ENCODE peak calls at places on chromosomes 7 and 10, in five cellular contexts. One of them, this sample, is unnamed.

GRCh38 chr7:500521-501420 is 18.9 kb downstream of the PDGFA start:
- DNase-seq in sigmoid colon: peak; percentile 61
- DNase-seq in kidney: peak; percentile 64
- DNase-seq in IMR-90: no peak
- DNase-seq in prostate gland: no peak
- DNase-seq in this sample: no peak

GRCh38 chr10:18918545-18918944 is 130.1 kb upstream of the MALRD1 start:
- DNase-seq in sigmoid colon: no peak
- DNase-seq in kidney: no peak
- DNase-seq in IMR-90: peak; percentile 98
- DNase-seq in prostate gland: no peak
- DNase-seq in this sample: peak; percentile 23

GRCh38 chr10:82245906-82246305 is 370.9 kb downstream of the NRG3 start:
- DNase-seq in sigmoid colon: no peak
- DNase-seq in kidney: no peak
- DNase-seq in IMR-90: no peak
- DNase-seq in prostate gland: no peak
- DNase-seq in this sample: no peak

GRCh38 chr7:5045558-5046396 is at the start of gene RBAK:
- DNase-seq in sigmoid colon: peak; percentile 98
- DNase-seq in kidney: peak; percentile 98
- DNase-seq in IMR-90: peak; percentile 95
- DNase-seq in prostate gland: peak; percentile 80
- DNase-seq in this sample: peak; percentile 96

GRCh38 chr10:32205666-32206065 is 141.3 kb downstream of the EPC1 start:
- DNase-seq in sigmoid colon: no peak
- DNase-seq in kidney: no peak
- DNase-seq in IMR-90: peak; percentile 44
- DNase-seq in prostate gland: no peak
- DNase-seq in this sample: peak; percentile 20

GRCh38 chr7:19519443-19519977 is 189.3 kb downstream of the POLR1F start:
- DNase-seq in sigmoid colon: no peak
- DNase-seq in kidney: no peak
- DNase-seq in IMR-90: no peak
- DNase-seq in prostate gland: no peak
- DNase-seq in this sample: peak; percentile 44

GRCh38 chr10:84198206-84198915 is 4.0 kb downstream of the CDHR1 start:
- DNase-seq in sigmoid colon: no peak
- DNase-seq in kidney: no peak
- DNase-seq in IMR-90: no peak
- DNase-seq in prostate gland: no peak
- DNase-seq in this sample: no peak

GRCh38 chr7:30654296-30655090 is 27.8 kb downstream of the CRHR2 start:
- DNase-seq in sigmoid colon: peak; percentile 47
- DNase-seq in kidney: peak; percentile 45
- DNase-seq in IMR-90: no peak
- DNase-seq in prostate gland: no peak
- DNase-seq in this sample: no peak

GRCh38 chr7:47375590-47375989 is 206.3 kb downstream of the TNS3 start:
- DNase-seq in sigmoid colon: peak; percentile 19
- DNase-seq in kidney: no peak
- DNase-seq in IMR-90: peak; percentile 26
- DNase-seq in prostate gland: no peak
- DNase-seq in this sample: peak; percentile 24

GRCh38 chr7:3943779-3944520 is 642.9 kb downstream of the SDK1 start:
- DNase-seq in sigmoid colon: no peak
- DNase-seq in kidney: no peak
- DNase-seq in IMR-90: no peak
- DNase-seq in prostate gland: no peak
- DNase-seq in this sample: no peak

GRCh38 chr7:122577449-122578003 is 121.4 kb downstream of the RNF133 start:
- DNase-seq in sigmoid colon: no peak
- DNase-seq in kidney: no peak
- DNase-seq in IMR-90: no peak
- DNase-seq in prostate gland: no peak
- DNase-seq in this sample: no peak

GRCh38 chr10:94006591-94007550 is 13.1 kb downstream of the PLCE1 start:
- DNase-seq in sigmoid colon: no peak
- DNase-seq in kidney: no peak
- DNase-seq in IMR-90: peak; percentile 78
- DNase-seq in prostate gland: no peak
- DNase-seq in this sample: peak; percentile 82

GRCh38 chr7:945556-946255 is 8.8 kb downstream of the ADAP1 start:
- DNase-seq in sigmoid colon: peak; percentile 60
- DNase-seq in kidney: peak; percentile 98
- DNase-seq in IMR-90: no peak
- DNase-seq in prostate gland: peak; percentile 85
- DNase-seq in this sample: no peak

GRCh38 chr10:100560248-100560647 is 24.5 kb downstream of the HIF1AN start:
- DNase-seq in sigmoid colon: no peak
- DNase-seq in kidney: no peak
- DNase-seq in IMR-90: no peak
- DNase-seq in prostate gland: no peak
- DNase-seq in this sample: no peak

GRCh38 chr10:112815238-112816032 is 134.6 kb upstream of the TCF7L2 start:
- DNase-seq in sigmoid colon: no peak
- DNase-seq in kidney: peak; percentile 21
- DNase-seq in IMR-90: peak; percentile 67
- DNase-seq in prostate gland: no peak
- DNase-seq in this sample: peak; percentile 54

GRCh38 chr10:114303556-114303955 is 64.5 kb downstream of the VWA2 start:
- DNase-seq in sigmoid colon: peak; percentile 60
- DNase-seq in kidney: peak; percentile 53
- DNase-seq in IMR-90: no peak
- DNase-seq in prostate gland: no peak
- DNase-seq in this sample: no peak

GRCh38 chr10:86252573-86252972 is 114.0 kb downstream of the GRID1 start:
- DNase-seq in sigmoid colon: no peak
- DNase-seq in kidney: no peak
- DNase-seq in IMR-90: no peak
- DNase-seq in prostate gland: no peak
- DNase-seq in this sample: no peak

GRCh38 chr10:9605231-9605630 is 1412.4 kb upstream of the CELF2 start:
- DNase-seq in sigmoid colon: no peak
- DNase-seq in kidney: no peak
- DNase-seq in IMR-90: no peak
- DNase-seq in prostate gland: no peak
- DNase-seq in this sample: no peak

GRCh38 chr7:90804370-90804769 is 208.2 kb downstream of the CDK14 start:
- DNase-seq in sigmoid colon: no peak
- DNase-seq in kidney: no peak
- DNase-seq in IMR-90: peak; percentile 46
- DNase-seq in prostate gland: no peak
- DNase-seq in this sample: no peak

GRCh38 chr10:15158972-15159371 is 9.5 kb downstream of the NMT2 start:
- DNase-seq in sigmoid colon: no peak
- DNase-seq in kidney: no peak
- DNase-seq in IMR-90: no peak
- DNase-seq in prostate gland: no peak
- DNase-seq in this sample: no peak

GRCh38 chr10:121596668-121597503 is 1.4 kb downstream of the FGFR2 start:
- DNase-seq in sigmoid colon: peak; percentile 85
- DNase-seq in kidney: peak; percentile 83
- DNase-seq in IMR-90: no peak
- DNase-seq in prostate gland: peak; percentile 78
- DNase-seq in this sample: no peak

GRCh38 chr10:27695704-27696103 is 49.9 kb downstream of the MKX start:
- DNase-seq in sigmoid colon: no peak
- DNase-seq in kidney: no peak
- DNase-seq in IMR-90: no peak
- DNase-seq in prostate gland: no peak
- DNase-seq in this sample: no peak

GRCh38 chr10:77732213-77733003 is 94.8 kb upstream of the KCNMA1 start:
- DNase-seq in sigmoid colon: no peak
- DNase-seq in kidney: no peak
- DNase-seq in IMR-90: no peak
- DNase-seq in prostate gland: no peak
- DNase-seq in this sample: no peak

GRCh38 chr10:99937630-99938029 is 72.1 kb downstream of the DNMBP start:
- DNase-seq in sigmoid colon: no peak
- DNase-seq in kidney: no peak
- DNase-seq in IMR-90: no peak
- DNase-seq in prostate gland: no peak
- DNase-seq in this sample: no peak

GRCh38 chr10:16519908-16520861 is 1.5 kb downstream of the C1QL3 start:
- DNase-seq in sigmoid colon: no peak
- DNase-seq in kidney: no peak
- DNase-seq in IMR-90: no peak
- DNase-seq in prostate gland: no peak
- DNase-seq in this sample: no peak

GRCh38 chr10:16518822-16519221 is 2.9 kb downstream of the C1QL3 start:
- DNase-seq in sigmoid colon: no peak
- DNase-seq in kidney: no peak
- DNase-seq in IMR-90: no peak
- DNase-seq in prostate gland: no peak
- DNase-seq in this sample: no peak

GRCh38 chr10:16521311-16522016 is at the start of gene C1QL3:
- DNase-seq in sigmoid colon: no peak
- DNase-seq in kidney: no peak
- DNase-seq in IMR-90: peak; percentile 21
- DNase-seq in prostate gland: no peak
- DNase-seq in this sample: peak; percentile 36

GRCh38 chr10:16519250-16519907 is 2.3 kb downstream of the C1QL3 start:
- DNase-seq in sigmoid colon: no peak
- DNase-seq in kidney: no peak
- DNase-seq in IMR-90: no peak
- DNase-seq in prostate gland: no peak
- DNase-seq in this sample: no peak

GRCh38 chr10:16520900-16521299 is 779 bp downstream of the C1QL3 start:
- DNase-seq in sigmoid colon: no peak
- DNase-seq in kidney: peak; percentile 79
- DNase-seq in IMR-90: peak; percentile 12
- DNase-seq in prostate gland: peak; percentile 12
- DNase-seq in this sample: peak; percentile 33
- TF ChIP-seq CTCF in sigmoid colon: no peak
- TF ChIP-seq CTCF in kidney: no peak
- TF ChIP-seq CTCF in IMR-90: peak; percentile 11
- TF ChIP-seq CTCF in prostate gland: no peak
- TF ChIP-seq CTCF in this sample: peak; percentile 47

GRCh38 chr10:69516548-69517195 is 56.5 kb downstream of the NEUROG3 start:
- DNase-seq in sigmoid colon: no peak
- DNase-seq in kidney: peak; percentile 35
- DNase-seq in IMR-90: no peak
- DNase-seq in prostate gland: no peak
- DNase-seq in this sample: no peak

GRCh38 chr10:69517271-69517848 is 55.9 kb downstream of the NEUROG3 start:
- DNase-seq in sigmoid colon: no peak
- DNase-seq in kidney: peak; percentile 32
- DNase-seq in IMR-90: no peak
- DNase-seq in prostate gland: no peak
- DNase-seq in this sample: no peak

GRCh38 chr10:69512901-69513300 is 60.3 kb downstream of the NEUROG3 start:
- DNase-seq in sigmoid colon: no peak
- DNase-seq in kidney: no peak
- DNase-seq in IMR-90: no peak
- DNase-seq in prostate gland: no peak
- DNase-seq in this sample: peak; percentile 22

GRCh38 chr10:69515699-69516547 is 57.3 kb downstream of the NEUROG3 start:
- DNase-seq in sigmoid colon: peak; percentile 79
- DNase-seq in kidney: peak; percentile 83
- DNase-seq in IMR-90: peak; percentile 55
- DNase-seq in prostate gland: peak; percentile 59
- DNase-seq in this sample: peak; percentile 74

GRCh38 chr10:69513617-69514016 is 59.6 kb downstream of the NEUROG3 start:
- DNase-seq in sigmoid colon: no peak
- DNase-seq in kidney: no peak
- DNase-seq in IMR-90: no peak
- DNase-seq in prostate gland: no peak
- DNase-seq in this sample: no peak
- TF ChIP-seq CTCF in sigmoid colon: no peak
- TF ChIP-seq CTCF in kidney: no peak
- TF ChIP-seq CTCF in IMR-90: no peak
- TF ChIP-seq CTCF in prostate gland: no peak
- TF ChIP-seq CTCF in this sample: no peak

DNA sequence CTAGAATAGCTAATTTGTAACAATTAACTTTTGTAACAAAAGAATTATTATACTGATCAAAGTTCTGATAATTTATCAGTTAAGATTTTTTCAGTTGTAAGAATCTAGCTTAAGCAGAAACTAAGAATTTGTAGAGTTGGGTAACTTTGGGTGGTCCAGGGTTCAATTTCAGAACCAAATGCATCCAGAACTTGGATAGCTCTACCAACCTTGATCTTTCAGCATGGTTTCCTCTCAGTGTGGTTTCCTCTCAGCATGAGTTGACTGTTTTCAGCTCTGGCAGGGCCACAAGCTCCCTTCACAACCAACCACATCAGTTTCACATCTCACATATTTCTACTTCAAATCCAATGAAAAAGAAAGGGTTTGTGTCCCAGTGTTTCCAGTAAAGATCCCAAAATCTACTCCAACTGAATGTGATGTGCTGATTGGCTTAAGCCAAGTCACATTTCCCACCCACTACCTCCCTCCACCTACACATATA is 3.3 kb upstream of the FAS start:
- DNase-seq in sigmoid colon: no peak
- DNase-seq in kidney: no peak
- DNase-seq in IMR-90: no peak
- DNase-seq in prostate gland: no peak
- DNase-seq in this sample: no peak
- TF ChIP-seq CTCF in sigmoid colon: no peak
- TF ChIP-seq CTCF in kidney: no peak
- TF ChIP-seq CTCF in IMR-90: no peak
- TF ChIP-seq CTCF in prostate gland: no peak
- TF ChIP-seq CTCF in this sample: no peak

GRCh38 chr10:123636598-123637325 is 29.4 kb upstream of the GPR26 start:
- DNase-seq in sigmoid colon: no peak
- DNase-seq in kidney: no peak
- DNase-seq in IMR-90: no peak
- DNase-seq in prostate gland: no peak
- DNase-seq in this sample: no peak

GRCh38 chr10:123635745-123636144 is 30.4 kb upstream of the GPR26 start:
- DNase-seq in sigmoid colon: no peak
- DNase-seq in kidney: no peak
- DNase-seq in IMR-90: no peak
- DNase-seq in prostate gland: no peak
- DNase-seq in this sample: no peak

GRCh38 chr10:123634221-123634620 is 31.9 kb upstream of the GPR26 start:
- DNase-seq in sigmoid colon: no peak
- DNase-seq in kidney: no peak
- DNase-seq in IMR-90: no peak
- DNase-seq in prostate gland: no peak
- DNase-seq in this sample: no peak

GRCh38 chr10:123633636-123634035 is 32.5 kb upstream of the GPR26 start:
- DNase-seq in sigmoid colon: no peak
- DNase-seq in kidney: no peak
- DNase-seq in IMR-90: no peak
- DNase-seq in prostate gland: no peak
- DNase-seq in this sample: no peak

DNA sequence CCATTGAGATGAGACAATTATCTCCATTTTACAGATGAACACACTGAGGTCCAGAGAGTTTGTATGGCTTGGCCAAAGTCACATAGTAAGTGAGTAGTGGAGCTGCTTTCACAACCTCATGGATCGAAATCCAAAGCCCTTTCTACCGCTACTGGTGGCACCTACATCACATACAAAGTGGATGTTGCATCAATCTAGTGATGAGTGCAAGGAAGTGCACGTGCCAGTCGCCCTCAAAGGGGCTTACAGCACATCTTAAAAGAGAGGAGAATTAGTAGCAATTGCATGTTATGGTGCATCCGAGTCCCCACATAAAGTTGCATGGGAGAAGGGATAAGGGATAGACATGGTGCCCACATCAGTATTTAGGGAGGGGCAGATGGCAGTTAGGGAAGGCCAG is 31.0 kb upstream of the GPR26 start:
- DNase-seq in sigmoid colon: no peak
- DNase-seq in kidney: no peak
- DNase-seq in IMR-90: no peak
- DNase-seq in prostate gland: no peak
- DNase-seq in this sample: no peak
- TF ChIP-seq CTCF in sigmoid colon: no peak
- TF ChIP-seq CTCF in kidney: no peak
- TF ChIP-seq CTCF in IMR-90: no peak
- TF ChIP-seq CTCF in prostate gland: no peak
- TF ChIP-seq CTCF in this sample: no peak